ENCODE peak calls at places on chromosomes 13 and 19, in seven cellular contexts. O, N, F, U, S, B and W are unnamed samples.

GRCh38 chr19:38650911-38651584 is 3.6 kb downstream of the ACTN4 start:
- DNase-seq in O (no peak), N (no peak), F (peak), U (peak), S (peak), B (no peak), W (no peak)

GRCh38 chr19:803686-804418 is 6.6 kb downstream of the PTBP1 start:
- DNase-seq in O (no peak), N (no peak), F (no peak), U (no peak), S (no peak), B (no peak), W (no peak)

GRCh38 chr19:16078759-16079707 is 2.7 kb downstream of the TPM4 start:
- DNase-seq in O (peak), N (no peak), F (peak), U (peak), S (peak), B (peak), W (peak)

GRCh38 chr19:48713041-48713863 is 6.3 kb downstream of the MAMSTR start:
- DNase-seq in O (no peak), N (peak), F (no peak), U (peak), S (peak), B (no peak), W (peak)

GRCh38 chr19:50580240-50580639 is 12.0 kb upstream of the LRRC4B start:
- DNase-seq in O (no peak), N (no peak), F (no peak), U (no peak), S (no peak), B (no peak), W (no peak)

GRCh38 chr13:48112896-48113525 is 18.1 kb upstream of the MED4 start:
- DNase-seq in O (no peak), N (no peak), F (no peak), U (no peak), S (peak), B (no peak), W (no peak)

GRCh38 chr19:8575467-8575997 is 1.7 kb downstream of the MYO1F start:
- DNase-seq in O (no peak), N (no peak), F (peak), U (no peak), S (peak), B (no peak), W (no peak)

GRCh38 chr13:33471182-33471581 is 185.6 kb upstream of the STARD13 start:
- DNase-seq in O (no peak), N (no peak), F (no peak), U (no peak), S (peak), B (no peak), W (no peak)

GRCh38 chr19:49592486-49593232 is 1.7 kb downstream of the PRR12 start:
- DNase-seq in O (no peak), N (peak), F (no peak), U (no peak), S (no peak), B (no peak), W (no peak)

GRCh38 chr19:48258350-48258749 is 2.6 kb upstream of the CARD8 start:
- DNase-seq in O (no peak), N (no peak), F (no peak), U (no peak), S (no peak), B (no peak), W (no peak)

GRCh38 chr13:72726721-72727416 is 560 bp downstream of the MZT1 start:
- DNase-seq in O (peak), N (peak), F (peak), U (peak), S (no peak), B (peak), W (peak)

GRCh38 chr13:31629085-31629785 is 110.1 kb upstream of the RXFP2 start:
- DNase-seq in O (no peak), N (no peak), F (peak), U (no peak), S (peak), B (no peak), W (no peak)

GRCh38 chr13:25085125-25085742 is 10.7 kb upstream of the PABPC3 start:
- DNase-seq in O (no peak), N (peak), F (no peak), U (no peak), S (peak), B (peak), W (no peak)

GRCh38 chr19:58279925-58280316 is 1.2 kb downstream of the ZNF8 start:
- DNase-seq in O (no peak), N (no peak), F (no peak), U (no peak), S (no peak), B (no peak), W (no peak)

GRCh38 chr19:1016647-1017114 is 4.2 kb downstream of the TMEM259 start:
- DNase-seq in O (peak), N (no peak), F (peak), U (no peak), S (peak), B (no peak), W (no peak)

GRCh38 chr13:60509601-60510386 is 112.8 kb downstream of the TDRD3 start:
- DNase-seq in O (no peak), N (no peak), F (no peak), U (no peak), S (peak), B (no peak), W (no peak)

GRCh38 chr19:37218592-37218935 is 550 bp downstream of the ZNF383 start:
- DNase-seq in O (no peak), N (no peak), F (no peak), U (no peak), S (peak), B (no peak), W (no peak)

GRCh38 chr13:51785592-51786424 is 18.2 kb downstream of the DHRS12 start:
- DNase-seq in O (peak), N (no peak), F (peak), U (peak), S (peak), B (no peak), W (no peak)

GRCh38 chr19:41941410-41942202 is 13.4 kb upstream of the ERFL start:
- DNase-seq in O (no peak), N (no peak), F (no peak), U (no peak), S (no peak), B (no peak), W (no peak)

GRCh38 chr19:49362926-49363264 is 679 bp upstream of the TEAD2 start:
- DNase-seq in O (peak), N (no peak), F (peak), U (peak), S (peak), B (no peak), W (peak)

GRCh38 chr13:48528720-48529119 is 4.2 kb downstream of the RCBTB2 start:
- DNase-seq in O (no peak), N (no peak), F (no peak), U (no peak), S (no peak), B (no peak), W (no peak)

GRCh38 chr13:64074989-64075474 is 2659.4 kb upstream of the PCDH20 start:
- DNase-seq in O (no peak), N (no peak), F (no peak), U (no peak), S (no peak), B (no peak), W (no peak)

GRCh38 chr19:29188704-29189375 is 24.1 kb downstream of the UQCRFS1 start:
- DNase-seq in O (no peak), N (no peak), F (no peak), U (no peak), S (peak), B (no peak), W (no peak)

GRCh38 chr13:85236431-85236830 is 562.8 kb downstream of the SLITRK6 start:
- DNase-seq in O (no peak), N (no peak), F (no peak), U (no peak), S (peak), B (no peak), W (no peak)

GRCh38 chr19:51480590-51480989 is 2.3 kb downstream of the CEACAM18 start:
- DNase-seq in O (no peak), N (no peak), F (no peak), U (no peak), S (no peak), B (no peak), W (no peak)

GRCh38 chr19:33193864-33194362 is at the start of gene LRP3:
- DNase-seq in O (peak), N (no peak), F (peak), U (peak), S (peak), B (no peak), W (peak)
- TF ChIP-seq POLR2A in O (no peak), N (peak), F (no peak), U (no peak), S (no peak), B (peak), W (no peak)

GRCh38 chr13:28716511-28716910 is 2.3 kb downstream of the SLC46A3 start:
- DNase-seq in O (peak), N (no peak), F (peak), U (peak), S (peak), B (peak), W (peak)
- H3K27ac ChIP-seq in O (peak), N (peak), F (peak), U (no peak), S (no peak), B (no peak), W (peak)

DNA sequence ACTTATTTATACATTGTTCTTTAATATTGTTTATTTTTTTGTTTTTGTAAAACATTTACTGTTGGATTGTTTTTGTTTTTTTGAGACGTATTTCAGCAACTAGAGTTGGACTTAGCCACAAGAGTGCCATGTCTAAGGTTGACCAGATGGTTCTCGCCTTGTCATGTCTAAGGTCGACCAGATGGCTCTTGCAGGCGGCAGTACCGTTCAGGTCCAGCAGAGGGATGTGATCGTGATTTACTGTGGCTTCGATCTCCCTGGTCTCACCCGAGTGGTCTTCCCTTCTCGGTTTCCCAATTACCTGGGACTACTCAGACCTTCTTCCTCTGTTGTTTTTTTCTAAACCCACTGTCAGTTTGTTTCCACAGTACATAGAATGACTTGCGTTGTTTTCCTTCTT is 1438.6 kb downstream of the UQCRFS1 start:
- DNase-seq in O (no peak), N (no peak), F (no peak), U (no peak), S (no peak), B (no peak), W (no peak)
- TF ChIP-seq CTCF in O (no peak), N (no peak), F (no peak), U (no peak), S (no peak), B (no peak), W (no peak)

GRCh38 chr19:13880059-13880672 is 3.2 kb downstream of the NANOS3 start:
- DNase-seq in O (peak), N (peak), F (peak), U (peak), S (peak), B (peak), W (peak)
- TF ChIP-seq POLR2A in O (peak), N (no peak), F (no peak), U (peak), S (peak), B (no peak), W (no peak)